ENCODE peak calls at places on chromosomes 6 and 20, in seven cellular contexts. T is HepG2, Y is HEK293T, H is WTC11, S is HCT116, X is H1, D is K562. A is an unnamed sample.

GRCh38 chr6:100462990-100463684 is 1.6 kb downstream of the SIM1 start:
- DNase-seq in X (no peak), T (no peak), H (no peak), Y (no peak), S (no peak), D (no peak), A (no peak)

GRCh38 chr6:122770835-122771601 is 8.5 kb upstream of the FABP7 start:
- DNase-seq in H (no peak), S (no peak), D (no peak), X (no peak), T (peak), Y (no peak), A (no peak)

GRCh38 chr20:43995645-43996044 is 81.0 kb downstream of the TOX2 start:
- DNase-seq in S (no peak), X (no peak), Y (no peak), T (no peak), D (no peak), H (no peak), A (no peak)

GRCh38 chr20:62808211-62808865 is 3.7 kb downstream of the OGFR start:
- DNase-seq in Y (peak), S (no peak), H (peak), X (no peak), D (peak), T (peak), A (no peak)

GRCh38 chr6:10463491-10464481 is 48.9 kb upstream of the TFAP2A start:
- DNase-seq in X (no peak), D (peak), T (no peak), H (no peak), S (no peak), Y (no peak), A (no peak)

GRCh38 chr20:37922016-37922415 is 19.1 kb downstream of the VSTM2L start:
- DNase-seq in D (no peak), H (no peak), Y (no peak), T (no peak), X (no peak), S (no peak), A (peak)

GRCh38 chr20:26295006-26295405 is 598.4 kb upstream of the ZNF337 start:
- DNase-seq in T (no peak), H (no peak), D (no peak), Y (no peak), S (no peak), X (no peak), A (no peak)

GRCh38 chr6:111423960-111424846 is 58.8 kb downstream of the REV3L start:
- DNase-seq in T (no peak), D (peak), X (no peak), Y (peak), H (no peak), S (no peak), A (no peak)

GRCh38 chr6:155122199-155122950 is 127.3 kb downstream of the TIAM2 start:
- DNase-seq in Y (no peak), T (no peak), S (no peak), D (no peak), H (no peak), X (no peak), A (no peak)

GRCh38 chr20:50298554-50299324 is 108.1 kb downstream of the CEBPB start:
- DNase-seq in H (no peak), Y (no peak), T (no peak), S (no peak), D (peak), X (no peak), A (no peak)

GRCh38 chr6:114432380-114432779 is 89.6 kb upstream of the HS3ST5 start:
- DNase-seq in H (no peak), X (no peak), D (no peak), Y (no peak), T (no peak), S (no peak), A (no peak)

GRCh38 chr6:89610149-89610642 is 28.4 kb downstream of the LYRM2 start:
- DNase-seq in S (peak), D (peak), Y (peak), H (peak), T (peak), X (no peak), A (peak)

GRCh38 chr6:132161283-132161682 is 210.1 kb upstream of the CCN2 start:
- DNase-seq in H (no peak), S (peak), Y (peak), D (no peak), T (peak), X (no peak), A (no peak)

GRCh38 chr6:147156799-147157382 is 47.3 kb upstream of the STXBP5 start:
- DNase-seq in H (no peak), T (no peak), X (no peak), S (no peak), Y (no peak), D (peak), A (no peak)

GRCh38 chr6:111992851-111993250 is 61.1 kb upstream of the CCN6 start:
- DNase-seq in X (no peak), T (no peak), Y (no peak), H (no peak), S (no peak), D (no peak), A (no peak)

GRCh38 chr20:31573555-31574295 is 31.4 kb upstream of the ID1 start:
- DNase-seq in H (no peak), T (peak), X (no peak), S (no peak), Y (no peak), D (peak), A (no peak)

GRCh38 chr20:1870792-1871550 is 24.2 kb upstream of the SIRPA start:
- DNase-seq in X (no peak), D (no peak), Y (no peak), S (no peak), T (no peak), H (no peak), A (peak)

GRCh38 chr20:58650181-58650775 is 805 bp upstream of the STX16 start:
- DNase-seq in D (no peak), T (no peak), X (no peak), H (no peak), Y (no peak), S (no peak), A (no peak)

GRCh38 chr20:63941282-63942060 is 14.7 kb downstream of the UCKL1 start:
- DNase-seq in H (peak), Y (peak), S (no peak), T (no peak), D (peak), X (peak), A (no peak)

GRCh38 chr20:10936786-10937185 is 263.0 kb upstream of the JAG1 start:
- DNase-seq in H (no peak), Y (no peak), S (no peak), D (no peak), X (no peak), T (no peak), A (no peak)

DNA sequence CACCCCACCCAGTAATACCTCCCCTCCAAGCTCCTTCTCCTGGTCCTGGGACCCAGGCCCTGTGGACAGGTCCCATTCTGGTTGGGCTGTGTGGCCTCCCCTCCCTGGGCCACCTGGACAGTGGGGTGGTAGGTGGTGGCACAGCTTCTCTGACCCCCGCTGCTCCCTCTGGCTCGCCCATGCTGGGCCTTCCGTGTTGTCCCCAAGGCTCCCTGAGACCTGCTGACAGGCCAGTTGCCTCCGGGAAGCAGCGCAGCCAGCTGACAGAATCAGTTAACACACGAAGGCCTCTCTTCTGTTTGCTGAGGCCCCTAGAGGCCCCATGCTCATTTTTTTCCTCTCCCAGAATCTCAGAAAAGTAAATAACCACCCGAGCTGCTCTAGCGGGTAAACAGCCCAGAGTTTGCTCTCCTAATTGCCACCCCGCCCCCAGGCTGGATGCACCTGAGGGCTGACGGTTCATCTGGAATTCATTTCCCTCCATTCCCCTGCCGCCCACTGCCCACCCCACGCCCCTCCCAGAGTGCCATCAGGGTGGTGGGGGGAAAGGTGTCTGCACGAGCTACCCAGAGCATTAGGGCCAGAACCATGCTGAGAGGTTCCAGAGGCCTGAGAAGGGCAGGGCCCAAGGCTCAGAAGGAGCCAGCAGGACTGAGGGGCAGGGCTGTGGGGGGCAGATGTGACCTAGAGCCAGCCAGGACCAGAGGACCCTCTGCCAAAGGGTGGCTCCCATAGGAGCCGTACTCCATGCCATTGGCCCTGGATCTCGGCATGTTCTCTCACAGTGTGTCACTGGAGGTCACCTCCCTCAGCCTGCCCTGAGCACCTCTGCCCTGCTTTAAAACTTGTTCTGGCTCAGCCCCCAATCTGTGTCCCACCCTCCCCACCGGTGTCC is 157.5 kb downstream of the GRM4 start:
- DNase-seq in Y (no peak), T (peak), X (no peak), D (no peak), H (no peak), S (no peak), A (no peak)
- TF ChIP-seq SP1 in Y (no peak), T (peak), X (no peak), D (no peak), H (no peak), S (no peak), A (no peak)

DNA sequence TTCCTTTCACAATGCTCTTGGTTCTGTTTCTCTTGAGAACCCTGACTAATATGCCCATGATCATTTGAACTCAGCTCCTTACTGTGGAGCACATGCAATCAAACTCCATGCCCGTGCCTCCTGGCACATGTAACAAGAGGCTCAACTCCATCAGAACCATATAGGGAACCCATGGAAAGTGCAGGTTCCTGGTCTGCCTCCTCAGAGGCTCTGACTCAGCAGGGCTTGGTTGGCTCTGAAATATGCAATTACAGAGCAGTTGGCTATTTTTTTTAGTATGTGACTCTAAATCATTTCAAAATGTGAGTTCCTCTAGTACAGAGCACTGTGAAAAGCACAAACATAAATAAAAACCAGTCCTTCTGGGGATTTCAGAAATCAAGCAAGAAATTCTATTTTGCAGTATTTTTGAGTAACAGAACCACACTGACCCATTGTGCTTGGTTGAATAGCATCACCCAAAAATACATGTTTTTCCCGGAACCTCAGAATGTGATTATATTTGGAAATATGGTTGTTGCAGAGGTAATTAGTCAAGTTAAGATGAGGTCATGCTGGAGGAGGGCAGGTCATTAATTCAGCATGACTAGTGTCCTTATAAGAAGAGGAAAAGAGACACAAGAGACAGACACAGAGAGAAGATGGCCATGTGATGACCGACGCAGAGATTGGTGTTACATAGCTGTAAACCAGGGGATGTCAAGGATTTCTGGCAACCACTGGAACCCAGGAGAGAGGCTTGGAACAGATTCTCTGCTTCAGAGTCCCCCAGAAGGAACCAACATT is 13.2 kb upstream of the MAP3K4 start:
- DNase-seq in T (no peak), X (no peak), S (no peak), H (no peak), Y (no peak), D (no peak), A (no peak)
- TF ChIP-seq SP1 in T (no peak), X (no peak), S (no peak), H (no peak), Y (no peak), D (no peak), A (no peak)

GRCh38 chr6:125700591-125701353 is 48.7 kb upstream of the HEY2 start:
- DNase-seq in D (no peak), S (no peak), T (no peak), Y (no peak), X (no peak), H (no peak), A (no peak)

GRCh38 chr6:125699591-125699990 is 49.8 kb upstream of the HEY2 start:
- DNase-seq in Y (no peak), D (no peak), T (no peak), X (no peak), H (no peak), S (no peak), A (no peak)

GRCh38 chr6:125701354-125701668 is 48.1 kb upstream of the HEY2 start:
- DNase-seq in H (no peak), X (no peak), D (no peak), S (no peak), Y (no peak), T (no peak), A (no peak)
- TF ChIP-seq SP1 in H (no peak), X (no peak), D (no peak), S (no peak), Y (no peak), T (no peak), A (no peak)

DNA sequence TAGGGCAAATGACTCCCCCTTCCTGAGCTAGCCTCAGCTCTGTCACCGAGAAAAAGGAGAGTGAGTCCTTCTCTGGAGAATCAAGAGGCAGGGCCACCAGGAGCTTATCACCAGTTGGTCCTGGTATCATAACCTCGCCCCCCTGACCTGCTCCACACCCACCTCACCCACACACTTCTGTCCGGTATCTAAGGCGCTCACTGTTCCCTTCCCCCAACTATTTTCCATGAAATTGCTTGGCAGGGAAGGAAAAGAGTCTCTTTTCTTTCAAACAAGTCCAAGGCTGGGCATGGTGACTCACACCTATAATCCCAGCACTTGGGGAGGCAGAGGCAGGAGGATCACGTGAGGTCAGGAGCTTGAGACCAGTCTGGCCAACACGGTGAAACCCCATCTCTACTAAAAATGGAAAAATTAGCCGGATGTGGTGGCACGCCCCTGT is 77.6 kb downstream of the ZMYND8 start:
- DNase-seq in X (no peak), T (no peak), H (no peak), S (peak), D (peak), Y (no peak), A (no peak)
- TF ChIP-seq SP1 in X (no peak), T (no peak), H (no peak), S (peak), D (no peak), Y (no peak), A (no peak)